ENCODE peak calls at places on chromosome 15, in five cellular contexts. X is astrocyte, O is upper lobe of left lung, W is cardiac muscle cell, K is neural progenitor cell. L is an unnamed sample.

GRCh38 chr15:66865622-66866611 is 163.9 kb downstream of the SMAD6 start:
- DNase-seq in X (no peak), O (no peak), W (no peak), K (no peak), L (no peak)

GRCh38 chr15:46502668-46503067 is 867.8 kb downstream of the SQOR start:
- DNase-seq in X (no peak), O (no peak), W (peak), K (peak), L (no peak)

GRCh38 chr15:24823473-24823872 is 131.3 kb upstream of the SNRPN start:
- DNase-seq in X (no peak), O (peak), W (peak), K (peak), L (no peak)

GRCh38 chr15:49331951-49332350 is 91.1 kb upstream of the FGF7 start:
- DNase-seq in X (peak), O (no peak), W (no peak), K (no peak), L (no peak)

GRCh38 chr15:58171476-58172061 is 33.4 kb downstream of the AQP9 start:
- DNase-seq in X (no peak), O (no peak), W (no peak), K (peak), L (no peak)

GRCh38 chr15:92425578-92426225 is 32.0 kb downstream of the ST8SIA2 start:
- DNase-seq in X (no peak), O (no peak), W (peak), K (peak), L (no peak)

GRCh38 chr15:79394231-79394630 is 37.9 kb upstream of the MINAR1 start:
- DNase-seq in X (peak), O (no peak), W (no peak), K (no peak), L (no peak)

GRCh38 chr15:59020321-59020720 is 32.9 kb downstream of the RNF111 start:
- DNase-seq in X (no peak), O (no peak), W (no peak), K (no peak), L (no peak)

GRCh38 chr15:63198315-63198714 is 8.9 kb downstream of the RAB8B start:
- DNase-seq in X (no peak), O (no peak), W (no peak), K (no peak), L (no peak)

GRCh38 chr15:82051664-82052063 is 5.8 kb upstream of the MEX3B start:
- DNase-seq in X (peak), O (no peak), W (no peak), K (no peak), L (no peak)

GRCh38 chr15:67832965-67833503 is 6.8 kb downstream of the RNU6-1 start:
- DNase-seq in X (no peak), O (no peak), W (peak), K (peak), L (no peak)

GRCh38 chr15:68252925-68253534 is 23.5 kb upstream of the CLN6 start:
- DNase-seq in X (peak), O (no peak), W (peak), K (peak), L (no peak)

GRCh38 chr15:59439571-59439970 is 1.6 kb downstream of the FAM81A start:
- DNase-seq in X (no peak), O (no peak), W (no peak), K (no peak), L (no peak)

GRCh38 chr15:69225355-69226027 is 65.1 kb downstream of the GLCE start:
- DNase-seq in X (peak), O (no peak), W (peak), K (peak), L (no peak)

GRCh38 chr15:67824900-67825879 is at the start of gene SKOR1:
- DNase-seq in X (peak), O (peak), W (peak), K (peak), L (no peak)

GRCh38 chr15:25717861-25718504 is 145.1 kb downstream of the ATP10A start:
- DNase-seq in X (peak), O (peak), W (no peak), K (no peak), L (no peak)

GRCh38 chr15:66907826-66908502 is 157.4 kb upstream of the SMAD3 start:
- DNase-seq in X (no peak), O (no peak), W (no peak), K (no peak), L (no peak)

GRCh38 chr15:31457631-31458526 is 131.2 kb downstream of the KLF13 start:
- DNase-seq in X (peak), O (no peak), W (no peak), K (peak), L (no peak)

GRCh38 chr15:69311319-69311721 is 12.6 kb downstream of the PAQR5 start:
- DNase-seq in X (peak), O (no peak), W (no peak), K (no peak), L (no peak)

GRCh38 chr15:75468908-75469307 is 17.4 kb upstream of the SIN3A start:
- DNase-seq in X (no peak), O (no peak), W (no peak), K (no peak), L (no peak)

GRCh38 chr15:24068102-24068501 is 381.0 kb upstream of the NDN start:
- DNase-seq in X (no peak), O (no peak), W (peak), K (no peak), L (no peak)

GRCh38 chr15:89090791-89091666 is 2.8 kb downstream of the ABHD2 start:
- DNase-seq in X (peak), O (no peak), W (peak), K (no peak), L (peak)

GRCh38 chr15:31501074-31501473 is 174.4 kb downstream of the KLF13 start:
- DNase-seq in X (no peak), O (no peak), W (no peak), K (no peak), L (no peak)

GRCh38 chr15:63915888-63916731 is 82.4 kb upstream of the HERC1 start:
- DNase-seq in X (peak), O (no peak), W (peak), K (peak), L (no peak)

GRCh38 chr15:94240486-94240885 is 9.1 kb downstream of the MCTP2 start:
- DNase-seq in X (no peak), O (no peak), W (no peak), K (no peak), L (no peak)
- H3K27ac ChIP-seq in X (no peak), O (no peak), W (no peak), K (no peak), L (no peak)

GRCh38 chr15:98541519-98541918 is 106.8 kb upstream of the IGF1R start:
- DNase-seq in X (no peak), O (no peak), W (no peak), K (no peak), L (no peak)

GRCh38 chr15:98532063-98532462 is 116.3 kb upstream of the IGF1R start:
- DNase-seq in X (no peak), O (no peak), W (no peak), K (no peak), L (no peak)

GRCh38 chr15:98537516-98538060 is 110.8 kb upstream of the IGF1R start:
- DNase-seq in X (no peak), O (no peak), W (no peak), K (no peak), L (no peak)

GRCh38 chr15:98536976-98537375 is 111.4 kb upstream of the IGF1R start:
- DNase-seq in X (no peak), O (no peak), W (no peak), K (no peak), L (no peak)
- H3K27ac ChIP-seq in X (no peak), O (no peak), W (no peak), K (no peak), L (no peak)

GRCh38 chr15:100349696-100350433 is 8.1 kb upstream of the ADAMTS17 start:
- DNase-seq in X (peak), O (peak), W (peak), K (peak), L (peak)
- H3K27ac ChIP-seq in X (peak), O (peak), W (peak), K (no peak), L (peak)

GRCh38 chr15:83283813-83284562 is 476 bp downstream of the BNC1 start:
- DNase-seq in X (no peak), O (peak), W (peak), K (peak), L (no peak)
- H3K27ac ChIP-seq in X (peak), O (no peak), W (no peak), K (no peak), L (no peak)

L was measured in caudate nucleus.